ENCODE peak calls at places on chromosome 6, in four cellular contexts. J is fibroblast of lung, C is heart left ventricle, S is endothelial cell. M is an unnamed sample.

GRCh38 chr6:129890164-129890563 is 29.0 kb upstream of the TMEM244 start:
- DNase-seq in S (no peak), J (peak), C (no peak), M (no peak)

GRCh38 chr6:70292144-70292543 is 10.7 kb downstream of the COL9A1 start:
- DNase-seq in S (no peak), J (no peak), C (no peak), M (no peak)

GRCh38 chr6:14674458-14674857 is 556.9 kb downstream of the CD83 start:
- DNase-seq in C (no peak), S (no peak), J (no peak), M (no peak)

GRCh38 chr6:92577077-92577719 is 842.2 kb downstream of the EPHA7 start:
- DNase-seq in J (peak), S (no peak), C (no peak), M (no peak)

GRCh38 chr6:142420822-142421221 is 119.0 kb downstream of the ADGRG6 start:
- DNase-seq in J (no peak), S (no peak), C (no peak), M (no peak)

GRCh38 chr6:3500262-3501001 is 43.6 kb upstream of the SLC22A23 start:
- DNase-seq in J (peak), S (no peak), C (no peak), M (no peak)

GRCh38 chr6:63565727-63566625 is 6.3 kb upstream of the LOC128125822 start:
- DNase-seq in J (peak), C (no peak), S (no peak), M (no peak)

GRCh38 chr6:7787137-7787575 is 61.3 kb downstream of the BMP6 start:
- DNase-seq in C (no peak), S (no peak), J (peak), M (no peak)

GRCh38 chr6:137044366-137045220 is at the start of gene IL20RA:
- DNase-seq in J (no peak), C (peak), S (peak), M (no peak)

GRCh38 chr6:117924708-117925107 is 17.6 kb downstream of the SLC35F1 start:
- DNase-seq in J (no peak), S (no peak), C (no peak), M (no peak)

GRCh38 chr6:56437171-56437900 is 190.0 kb upstream of the COL21A1 start:
- DNase-seq in S (no peak), C (no peak), J (no peak), M (no peak)

GRCh38 chr6:135358251-135358821 is 139.2 kb downstream of the AHI1 start:
- DNase-seq in C (no peak), S (no peak), J (peak), M (no peak)

GRCh38 chr6:132797975-132798819 is at the start of gene SLC18B1:
- DNase-seq in J (peak), S (peak), C (peak), M (no peak)

GRCh38 chr6:43679057-43679456 is 8.5 kb downstream of the MRPS18A start:
- DNase-seq in J (no peak), C (no peak), S (no peak), M (no peak)

GRCh38 chr6:101907356-101908217 is 514.1 kb downstream of the GRIK2 start:
- DNase-seq in J (no peak), C (no peak), S (no peak), M (no peak)

GRCh38 chr6:48535569-48535968 is 424.6 kb upstream of the PTCHD4 start:
- DNase-seq in J (peak), C (no peak), S (no peak), M (no peak)

GRCh38 chr6:89895273-89895874 is 1.1 kb downstream of the GJA10 start:
- DNase-seq in J (peak), S (peak), C (no peak), M (no peak)

GRCh38 chr6:118744261-118744941 is 93.0 kb upstream of the CEP85L start:
- DNase-seq in C (no peak), S (no peak), J (peak), M (no peak)

GRCh38 chr6:131597448-131597847 is 24.4 kb downstream of the ARG1 start:
- DNase-seq in S (no peak), C (no peak), J (peak), M (no peak)

GRCh38 chr6:132566404-132566803 is 3.7 kb upstream of the TAAR6 start:
- DNase-seq in S (no peak), J (no peak), C (no peak), M (no peak)

GRCh38 chr6:152136449-152136825 is 329.0 kb downstream of the ESR1 start:
- DNase-seq in S (no peak), J (no peak), C (no peak), M (no peak)

GRCh38 chr6:33392168-33392947 is 735 bp downstream of the KIFC1 start:
- DNase-seq in J (no peak), S (no peak), C (no peak), M (no peak)

GRCh38 chr6:107115695-107116327 is 496 bp upstream of the BEND3 start:
- DNase-seq in C (peak), S (peak), J (no peak), M (no peak)

GRCh38 chr6:6221829-6222535 is 98.5 kb downstream of the F13A1 start:
- DNase-seq in S (peak), J (no peak), C (no peak), M (no peak)
- TF ChIP-seq CTCF in S (peak), J (no peak), C (peak), M (peak)

GRCh38 chr6:80637312-80637711 is 530.8 kb downstream of the BCKDHB start:
- DNase-seq in J (peak), C (no peak), S (no peak), M (no peak)

GRCh38 chr6:80636689-80637088 is 530.2 kb downstream of the BCKDHB start:
- DNase-seq in S (no peak), J (no peak), C (no peak), M (no peak)

GRCh38 chr6:80638222-80639055 is 532.0 kb downstream of the BCKDHB start:
- DNase-seq in C (peak), J (peak), S (no peak), M (no peak)

GRCh38 chr6:80639243-80639642 is 532.8 kb downstream of the BCKDHB start:
- DNase-seq in C (no peak), S (no peak), J (peak), M (no peak)

DNA sequence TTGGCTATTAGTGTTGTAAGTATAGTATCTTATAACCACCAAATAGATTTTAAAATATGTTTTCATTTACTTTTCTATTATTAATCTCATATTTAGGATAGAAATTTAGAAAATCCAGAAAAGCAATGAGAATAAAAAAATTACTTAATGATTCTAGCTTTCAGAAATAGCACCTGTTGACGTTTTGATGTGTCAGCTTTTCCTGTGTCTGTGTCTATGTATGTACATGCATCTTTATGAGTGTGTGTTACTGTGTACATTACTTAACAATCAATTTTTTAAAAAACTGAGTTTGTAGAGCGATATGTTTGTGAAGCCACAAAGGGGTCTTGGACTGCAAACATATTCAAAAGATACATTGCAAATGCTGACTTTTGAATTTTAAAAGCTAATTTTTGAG is 526.9 kb downstream of the BCKDHB start:
- DNase-seq in S (no peak), J (no peak), C (no peak), M (no peak)
- TF ChIP-seq CTCF in S (no peak), J (no peak), C (no peak), M (no peak)

GRCh38 chr6:168892031-168892430 is 361.6 kb downstream of the THBS2 start:
- DNase-seq in C (no peak), S (no peak), J (no peak), M (no peak)
- TF ChIP-seq CTCF in C (no peak), S (no peak), J (no peak), M (no peak)

GRCh38 chr6:95530176-95530799 is 47.0 kb upstream of the MANEA start:
- DNase-seq in S (no peak), C (no peak), J (no peak), M (no peak)
- TF ChIP-seq CTCF in S (no peak), C (no peak), J (no peak), M (no peak)

GRCh38 chr6:170360476-170360875 is 53.9 kb downstream of the FAM120B start:
- DNase-seq in J (peak), S (no peak), C (no peak), M (no peak)

GRCh38 chr6:170362121-170362520 is 55.6 kb downstream of the FAM120B start:
- DNase-seq in J (no peak), S (no peak), C (no peak), M (no peak)

GRCh38 chr6:170365581-170365980 is 59.0 kb downstream of the FAM120B start:
- DNase-seq in J (no peak), S (no peak), C (no peak), M (no peak)

GRCh38 chr6:170361335-170361734 is 54.8 kb downstream of the FAM120B start:
- DNase-seq in J (no peak), C (no peak), S (no peak), M (no peak)

DNA sequence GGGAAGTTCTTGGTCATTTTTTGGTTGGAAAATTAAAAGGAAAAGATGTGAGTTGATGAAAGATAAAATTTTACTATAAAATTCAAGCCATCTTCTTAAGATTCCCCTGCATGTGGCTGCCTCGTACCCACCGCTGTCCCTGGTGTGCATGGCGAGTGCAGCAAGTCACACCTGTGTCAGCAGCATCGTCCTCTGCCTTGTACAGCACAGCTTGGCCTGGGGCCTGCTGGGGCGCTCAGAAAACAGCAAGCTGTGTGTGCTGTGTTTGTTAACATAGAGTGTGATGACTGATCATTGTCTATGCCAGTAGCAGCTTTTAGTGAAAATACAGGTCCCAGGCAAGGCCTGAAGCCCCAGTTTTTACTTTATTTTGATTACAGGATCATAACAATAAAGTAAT is 56.7 kb downstream of the FAM120B start:
- DNase-seq in S (no peak), J (no peak), C (no peak), M (no peak)
- TF ChIP-seq CTCF in S (no peak), J (no peak), C (no peak), M (no peak)

GRCh38 chr6:122388945-122389344 is 10.5 kb upstream of the HSF2 start:
- DNase-seq in C (no peak), S (no peak), J (no peak), M (no peak)
- TF ChIP-seq CTCF in C (no peak), S (no peak), J (no peak), M (no peak)

GRCh38 chr6:36130672-36131516 is 581 bp downstream of the MAPK13 start:
- DNase-seq in C (no peak), S (no peak), J (no peak), M (no peak)
- TF ChIP-seq CTCF in C (no peak), S (no peak), J (no peak), M (no peak)

DNA sequence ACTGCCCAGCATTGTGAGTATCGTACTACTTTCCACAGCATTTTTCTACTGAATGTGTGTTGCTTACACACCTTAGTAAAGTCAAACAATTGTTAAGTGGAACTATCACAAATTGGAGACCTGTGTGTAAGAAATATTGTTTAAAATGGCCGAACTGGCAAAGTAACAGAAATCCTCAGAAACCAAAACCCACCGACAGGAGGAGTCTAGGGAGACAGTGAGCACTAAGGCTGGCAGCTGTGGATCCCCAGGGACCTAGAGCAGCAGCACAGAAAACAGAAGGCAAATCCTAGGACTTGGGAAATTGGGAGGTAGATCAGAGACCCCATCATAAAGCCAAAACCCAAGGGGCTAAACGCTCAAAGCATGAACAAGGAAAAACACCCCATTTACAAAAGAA is 69.9 kb downstream of the SESN1 start:
- DNase-seq in S (no peak), C (peak), J (no peak), M (no peak)
- TF ChIP-seq CTCF in S (no peak), C (no peak), J (no peak), M (peak)

M was measured in chondrocyte.